ENCODE peak calls at places on chromosomes 5 and 9, in five cellular contexts. N is dorsolateral prefrontal cortex; G is naive B cell; T is stimulated activated CD8-positive, alpha-beta memory T cell treated with anti-CD3 and anti-CD28 coated beads, Interleukin-4, amount 100 ng/mL, for 1 hour; R is stomach. Q is an unnamed sample.

GRCh38 chr9:96453625-96454024 is 3.7 kb downstream of the HABP4 start:
- DNase-seq in T (no peak), N (peak), R (no peak), G (no peak), Q (no peak)

GRCh38 chr9:130599625-130600024 is 20.2 kb downstream of the FUBP3 start:
- DNase-seq in R (no peak), T (no peak), N (no peak), G (no peak), Q (no peak)

GRCh38 chr5:158543539-158544387 is 556.0 kb downstream of the EBF1 start:
- DNase-seq in G (no peak), T (no peak), R (no peak), N (no peak), Q (no peak)

GRCh38 chr5:926416-927171 is 33.9 kb downstream of the TRIP13 start:
- DNase-seq in T (no peak), N (no peak), R (no peak), G (peak), Q (no peak)

GRCh38 chr5:158886086-158886485 is 213.6 kb downstream of the EBF1 start:
- DNase-seq in T (no peak), R (no peak), G (no peak), N (no peak), Q (no peak)

GRCh38 chr9:19948021-19948420 is 159.2 kb upstream of the SLC24A2 start:
- DNase-seq in T (no peak), N (no peak), G (no peak), R (no peak), Q (no peak)

GRCh38 chr5:139104577-139105271 is 93.4 kb downstream of the SIL1 start:
- DNase-seq in N (peak), T (no peak), R (no peak), G (no peak), Q (peak)

GRCh38 chr5:36638056-36638455 is 31.6 kb downstream of the SLC1A3 start:
- DNase-seq in N (no peak), G (no peak), T (no peak), R (no peak), Q (no peak)

GRCh38 chr5:60334281-60334713 is 365.7 kb downstream of the DEPDC1B start:
- DNase-seq in R (no peak), N (no peak), G (no peak), T (no peak), Q (no peak)